ENCODE peak calls at places on chromosomes 7 and 10, in seven cellular contexts. One of them, this sample, is unnamed.

GRCh38 chr10:856405-857157 is 74.9 kb downstream of the LARP4B start:
- DNase-seq in A549: no peak
- DNase-seq in HFF-Myc: no peak
- DNase-seq in mesothelial cell of epicardium: no peak
- DNase-seq in esophagus squamous epithelium: no peak
- DNase-seq in astrocyte: no peak
- DNase-seq in GM13977: no peak
- DNase-seq in this sample: no peak

GRCh38 chr7:127189885-127190284 is 62.9 kb downstream of the GRM8 start:
- DNase-seq in A549: no peak
- DNase-seq in HFF-Myc: no peak
- DNase-seq in mesothelial cell of epicardium: no peak
- DNase-seq in esophagus squamous epithelium: no peak
- DNase-seq in astrocyte: no peak
- DNase-seq in GM13977: no peak
- DNase-seq in this sample: no peak

GRCh38 chr7:6071406-6071805 is 40.2 kb downstream of the ANKRD61 start:
- DNase-seq in A549: no peak
- DNase-seq in HFF-Myc: no peak
- DNase-seq in mesothelial cell of epicardium: no peak
- DNase-seq in esophagus squamous epithelium: no peak
- DNase-seq in astrocyte: no peak
- DNase-seq in GM13977: no peak
- DNase-seq in this sample: no peak

GRCh38 chr7:124801330-124801895 is 35.8 kb upstream of the GPR37 start:
- DNase-seq in A549: no peak
- DNase-seq in HFF-Myc: no peak
- DNase-seq in mesothelial cell of epicardium: no peak
- DNase-seq in esophagus squamous epithelium: no peak
- DNase-seq in astrocyte: no peak
- DNase-seq in GM13977: no peak
- DNase-seq in this sample: no peak

GRCh38 chr7:26603631-26604030 is 260.8 kb downstream of the SKAP2 start:
- DNase-seq in A549: peak
- DNase-seq in HFF-Myc: no peak
- DNase-seq in mesothelial cell of epicardium: no peak
- DNase-seq in esophagus squamous epithelium: no peak
- DNase-seq in astrocyte: no peak
- DNase-seq in GM13977: no peak
- DNase-seq in this sample: no peak

GRCh38 chr10:100826983-100827818 is 81.8 kb downstream of the PAX2 start:
- DNase-seq in A549: peak
- DNase-seq in HFF-Myc: no peak
- DNase-seq in mesothelial cell of epicardium: no peak
- DNase-seq in esophagus squamous epithelium: no peak
- DNase-seq in astrocyte: no peak
- DNase-seq in GM13977: peak
- DNase-seq in this sample: no peak

GRCh38 chr7:101924171-101924570 is 106.7 kb downstream of the CUX1 start:
- DNase-seq in A549: no peak
- DNase-seq in HFF-Myc: no peak
- DNase-seq in mesothelial cell of epicardium: no peak
- DNase-seq in esophagus squamous epithelium: no peak
- DNase-seq in astrocyte: peak
- DNase-seq in GM13977: no peak
- DNase-seq in this sample: no peak

GRCh38 chr10:3527869-3528268 is 257.1 kb downstream of the KLF6 start:
- DNase-seq in A549: no peak
- DNase-seq in HFF-Myc: no peak
- DNase-seq in mesothelial cell of epicardium: no peak
- DNase-seq in esophagus squamous epithelium: no peak
- DNase-seq in astrocyte: no peak
- DNase-seq in GM13977: no peak
- DNase-seq in this sample: no peak

GRCh38 chr10:37754538-37755323 is 102.7 kb downstream of the ZNF248 start:
- DNase-seq in A549: peak
- DNase-seq in HFF-Myc: no peak
- DNase-seq in mesothelial cell of epicardium: no peak
- DNase-seq in esophagus squamous epithelium: no peak
- DNase-seq in astrocyte: no peak
- DNase-seq in GM13977: peak
- DNase-seq in this sample: no peak

GRCh38 chr10:37758074-37758473 is 99.3 kb downstream of the ZNF248 start:
- DNase-seq in A549: no peak
- DNase-seq in HFF-Myc: no peak
- DNase-seq in mesothelial cell of epicardium: no peak
- DNase-seq in esophagus squamous epithelium: no peak
- DNase-seq in astrocyte: no peak
- DNase-seq in GM13977: no peak
- DNase-seq in this sample: no peak

GRCh38 chr10:37747081-37747480 is 110.3 kb downstream of the ZNF248 start:
- DNase-seq in A549: no peak
- DNase-seq in HFF-Myc: no peak
- DNase-seq in mesothelial cell of epicardium: no peak
- DNase-seq in esophagus squamous epithelium: no peak
- DNase-seq in astrocyte: no peak
- DNase-seq in GM13977: no peak
- DNase-seq in this sample: no peak

GRCh38 chr10:37748170-37748569 is 109.2 kb downstream of the ZNF248 start:
- DNase-seq in A549: no peak
- DNase-seq in HFF-Myc: no peak
- DNase-seq in mesothelial cell of epicardium: no peak
- DNase-seq in esophagus squamous epithelium: no peak
- DNase-seq in astrocyte: no peak
- DNase-seq in GM13977: no peak
- DNase-seq in this sample: no peak

GRCh38 chr10:37752309-37752875 is 105.0 kb downstream of the ZNF248 start:
- DNase-seq in A549: peak
- DNase-seq in HFF-Myc: no peak
- DNase-seq in mesothelial cell of epicardium: no peak
- DNase-seq in esophagus squamous epithelium: no peak
- DNase-seq in astrocyte: no peak
- DNase-seq in GM13977: no peak
- DNase-seq in this sample: no peak
- TF ChIP-seq CTCF in A549: no peak
- TF ChIP-seq CTCF in HFF-Myc: no peak
- TF ChIP-seq CTCF in mesothelial cell of epicardium: no peak
- TF ChIP-seq CTCF in esophagus squamous epithelium: no peak
- TF ChIP-seq CTCF in astrocyte: no peak
- TF ChIP-seq CTCF in GM13977: no peak
- TF ChIP-seq CTCF in this sample: no peak

DNA sequence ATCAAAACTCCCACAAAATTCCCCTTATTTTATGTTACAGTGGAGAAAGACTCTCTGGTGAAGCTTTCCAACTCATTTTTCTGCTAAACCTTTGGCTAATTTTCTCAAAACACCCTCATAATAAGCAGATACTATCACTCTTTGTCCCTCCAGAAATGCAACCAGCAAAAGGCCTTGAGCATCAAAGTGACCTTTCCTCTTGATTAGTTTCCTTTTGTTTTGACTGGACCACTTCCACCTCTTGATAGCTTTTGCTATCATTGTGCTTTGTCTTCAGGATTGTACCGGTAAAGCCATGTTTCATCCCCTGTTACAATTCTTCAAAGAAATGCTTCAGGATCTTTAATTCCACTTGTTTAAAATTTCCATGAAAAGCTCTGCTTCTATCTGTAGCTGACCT is 115.1 kb upstream of the SLC13A1 start:
- DNase-seq in A549: no peak
- DNase-seq in HFF-Myc: no peak
- DNase-seq in mesothelial cell of epicardium: no peak
- DNase-seq in esophagus squamous epithelium: no peak
- DNase-seq in astrocyte: no peak
- DNase-seq in GM13977: no peak
- DNase-seq in this sample: no peak
- TF ChIP-seq CTCF in A549: no peak
- TF ChIP-seq CTCF in HFF-Myc: no peak
- TF ChIP-seq CTCF in mesothelial cell of epicardium: no peak
- TF ChIP-seq CTCF in esophagus squamous epithelium: no peak
- TF ChIP-seq CTCF in astrocyte: no peak
- TF ChIP-seq CTCF in GM13977: no peak
- TF ChIP-seq CTCF in this sample: no peak

GRCh38 chr7:137287651-137288258 is 55.8 kb downstream of the PTN start:
- DNase-seq in A549: no peak
- DNase-seq in HFF-Myc: no peak
- DNase-seq in mesothelial cell of epicardium: no peak
- DNase-seq in esophagus squamous epithelium: no peak
- DNase-seq in astrocyte: no peak
- DNase-seq in GM13977: no peak
- DNase-seq in this sample: no peak
- TF ChIP-seq CTCF in A549: no peak
- TF ChIP-seq CTCF in HFF-Myc: peak
- TF ChIP-seq CTCF in mesothelial cell of epicardium: peak
- TF ChIP-seq CTCF in esophagus squamous epithelium: peak
- TF ChIP-seq CTCF in astrocyte: peak
- TF ChIP-seq CTCF in GM13977: no peak
- TF ChIP-seq CTCF in this sample: no peak

DNA sequence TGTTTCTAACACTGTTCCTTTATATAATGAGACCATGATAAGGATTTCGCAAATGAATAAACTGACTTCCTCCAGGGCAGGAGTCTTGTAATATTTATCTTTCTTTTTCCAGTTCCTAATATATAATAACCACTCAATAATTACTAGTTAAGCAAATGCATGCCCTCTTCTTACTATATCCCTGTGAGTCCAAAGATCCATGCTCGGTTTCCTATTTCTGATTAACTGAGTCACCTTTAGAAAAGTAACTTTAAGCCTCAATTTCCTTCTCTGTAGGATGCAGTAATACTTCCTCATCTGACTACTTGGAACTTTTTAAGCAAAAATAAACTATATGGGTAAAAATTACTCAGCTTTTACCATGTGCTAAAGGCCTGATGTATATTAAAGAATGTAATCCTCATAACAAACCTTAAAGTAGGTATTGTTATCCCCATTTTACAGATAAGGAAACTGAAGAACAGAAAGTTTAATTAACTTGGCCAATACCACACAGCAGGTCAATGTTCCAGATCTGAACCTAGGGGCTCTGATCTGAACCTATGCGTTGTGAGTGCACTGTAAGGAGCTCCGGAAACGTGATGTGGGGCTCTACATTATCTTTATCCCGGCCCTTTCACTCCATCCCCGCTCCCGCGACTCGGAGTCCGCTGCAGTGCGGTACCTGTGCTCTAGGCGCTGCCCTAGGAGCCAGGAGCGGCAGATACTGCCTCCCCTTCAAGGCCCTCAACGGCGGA is 463 bp downstream of the COX15 start:
- DNase-seq in A549: no peak
- DNase-seq in HFF-Myc: no peak
- DNase-seq in mesothelial cell of epicardium: no peak
- DNase-seq in esophagus squamous epithelium: no peak
- DNase-seq in astrocyte: no peak
- DNase-seq in GM13977: no peak
- DNase-seq in this sample: no peak
- TF ChIP-seq CTCF in A549: no peak
- TF ChIP-seq CTCF in HFF-Myc: no peak
- TF ChIP-seq CTCF in mesothelial cell of epicardium: no peak
- TF ChIP-seq CTCF in esophagus squamous epithelium: no peak
- TF ChIP-seq CTCF in astrocyte: no peak
- TF ChIP-seq CTCF in GM13977: no peak
- TF ChIP-seq CTCF in this sample: no peak

DNA sequence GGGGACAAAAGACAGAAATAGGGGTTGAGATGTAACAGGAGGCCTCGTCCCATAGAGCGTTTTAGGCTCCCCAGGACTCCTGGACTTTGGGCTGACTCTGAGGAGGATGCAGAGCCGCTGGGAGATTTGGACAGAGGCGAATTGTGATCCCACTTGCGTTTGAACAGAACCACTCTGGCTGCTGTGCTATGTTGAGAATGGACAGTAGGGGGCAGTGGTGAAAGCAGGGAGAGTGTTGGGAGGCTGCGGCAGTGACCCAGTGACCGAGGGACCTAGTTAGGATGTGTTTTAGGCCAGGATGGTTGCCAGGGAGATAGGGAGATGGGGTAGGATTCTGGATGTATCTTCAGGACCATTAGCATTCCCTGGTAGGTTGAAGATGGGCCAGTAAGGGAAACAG is 271.6 kb downstream of the CCDC3 start:
- DNase-seq in A549: no peak
- DNase-seq in HFF-Myc: no peak
- DNase-seq in mesothelial cell of epicardium: no peak
- DNase-seq in esophagus squamous epithelium: no peak
- DNase-seq in astrocyte: no peak
- DNase-seq in GM13977: no peak
- DNase-seq in this sample: no peak
- TF ChIP-seq CTCF in A549: no peak
- TF ChIP-seq CTCF in HFF-Myc: peak
- TF ChIP-seq CTCF in mesothelial cell of epicardium: no peak
- TF ChIP-seq CTCF in esophagus squamous epithelium: no peak
- TF ChIP-seq CTCF in astrocyte: peak
- TF ChIP-seq CTCF in GM13977: peak
- TF ChIP-seq CTCF in this sample: no peak

GRCh38 chr7:95723583-95724180 is 48.7 kb upstream of the DYNC1I1 start:
- DNase-seq in A549: peak
- DNase-seq in HFF-Myc: no peak
- DNase-seq in mesothelial cell of epicardium: peak
- DNase-seq in esophagus squamous epithelium: no peak
- DNase-seq in astrocyte: peak
- DNase-seq in GM13977: peak
- DNase-seq in this sample: no peak
- TF ChIP-seq CTCF in A549: peak
- TF ChIP-seq CTCF in HFF-Myc: no peak
- TF ChIP-seq CTCF in mesothelial cell of epicardium: peak
- TF ChIP-seq CTCF in esophagus squamous epithelium: peak
- TF ChIP-seq CTCF in astrocyte: peak
- TF ChIP-seq CTCF in GM13977: peak
- TF ChIP-seq CTCF in this sample: no peak

This sample was measured in omental fat pad.